ENCODE peak calls at places on chromosomes 1 and 21, in four cellular contexts. One of them, this sample, is unnamed.

GRCh38 chr1:78950801-78951200 is 55.7 kb downstream of the ADGRL4 start:
- DNase-seq in IMR-90: peak; percentile 6
- DNase-seq in astrocyte of the cerebellum: no peak
- DNase-seq in colonic mucosa: no peak
- DNase-seq in this sample: no peak

GRCh38 chr1:27521336-27522147 is 31.6 kb upstream of the WASF2 start:
- DNase-seq in IMR-90: no peak
- DNase-seq in astrocyte of the cerebellum: no peak
- DNase-seq in colonic mucosa: no peak
- DNase-seq in this sample: no peak

GRCh38 chr1:39825432-39825941 is 36.8 kb upstream of the BMP8B start:
- DNase-seq in IMR-90: no peak
- DNase-seq in astrocyte of the cerebellum: no peak
- DNase-seq in colonic mucosa: peak; percentile 79
- DNase-seq in this sample: no peak

GRCh38 chr1:15070145-15070748 is 83.3 kb upstream of the TMEM51 start:
- DNase-seq in IMR-90: no peak
- DNase-seq in astrocyte of the cerebellum: no peak
- DNase-seq in colonic mucosa: no peak
- DNase-seq in this sample: no peak

GRCh38 chr1:26923711-26924110 is 2.2 kb downstream of the NUDC start:
- DNase-seq in IMR-90: peak; percentile 52
- DNase-seq in astrocyte of the cerebellum: no peak
- DNase-seq in colonic mucosa: no peak
- DNase-seq in this sample: no peak

GRCh38 chr1:91349524-91349923 is 55.1 kb downstream of the HFM1 start:
- DNase-seq in IMR-90: no peak
- DNase-seq in astrocyte of the cerebellum: no peak
- DNase-seq in colonic mucosa: no peak
- DNase-seq in this sample: no peak

GRCh38 chr1:77741316-77741715 is 18.3 kb downstream of the USP33 start:
- DNase-seq in IMR-90: no peak
- DNase-seq in astrocyte of the cerebellum: no peak
- DNase-seq in colonic mucosa: no peak
- DNase-seq in this sample: no peak

GRCh38 chr1:31122101-31122735 is 56.7 kb upstream of the PUM1 start:
- DNase-seq in IMR-90: no peak
- DNase-seq in astrocyte of the cerebellum: no peak
- DNase-seq in colonic mucosa: no peak
- DNase-seq in this sample: no peak

GRCh38 chr1:21781971-21782867 is 730 bp downstream of the USP48 start:
- DNase-seq in IMR-90: peak; percentile 54
- DNase-seq in astrocyte of the cerebellum: peak; percentile 38
- DNase-seq in colonic mucosa: peak; percentile 60
- DNase-seq in this sample: peak; percentile 61

GRCh38 chr1:155207578-155208405 is at the start of gene THBS3:
- DNase-seq in IMR-90: peak; percentile 12
- DNase-seq in astrocyte of the cerebellum: no peak
- DNase-seq in colonic mucosa: peak; percentile 44
- DNase-seq in this sample: no peak

GRCh38 chr1:164667600-164667999 is 108.6 kb downstream of the PBX1 start:
- DNase-seq in IMR-90: no peak
- DNase-seq in astrocyte of the cerebellum: no peak
- DNase-seq in colonic mucosa: no peak
- DNase-seq in this sample: no peak

GRCh38 chr1:213284626-213285025 is 233.6 kb downstream of the RPS6KC1 start:
- DNase-seq in IMR-90: peak; percentile 74
- DNase-seq in astrocyte of the cerebellum: no peak
- DNase-seq in colonic mucosa: no peak
- DNase-seq in this sample: no peak

GRCh38 chr1:49051647-49052046 is 275.0 kb upstream of the BEND5 start:
- DNase-seq in IMR-90: no peak
- DNase-seq in astrocyte of the cerebellum: no peak
- DNase-seq in colonic mucosa: no peak
- DNase-seq in this sample: no peak

GRCh38 chr21:31484219-31484618 is 140.2 kb upstream of the TIAM1 start:
- DNase-seq in IMR-90: no peak
- DNase-seq in astrocyte of the cerebellum: no peak
- DNase-seq in colonic mucosa: no peak
- DNase-seq in this sample: no peak

DNA sequence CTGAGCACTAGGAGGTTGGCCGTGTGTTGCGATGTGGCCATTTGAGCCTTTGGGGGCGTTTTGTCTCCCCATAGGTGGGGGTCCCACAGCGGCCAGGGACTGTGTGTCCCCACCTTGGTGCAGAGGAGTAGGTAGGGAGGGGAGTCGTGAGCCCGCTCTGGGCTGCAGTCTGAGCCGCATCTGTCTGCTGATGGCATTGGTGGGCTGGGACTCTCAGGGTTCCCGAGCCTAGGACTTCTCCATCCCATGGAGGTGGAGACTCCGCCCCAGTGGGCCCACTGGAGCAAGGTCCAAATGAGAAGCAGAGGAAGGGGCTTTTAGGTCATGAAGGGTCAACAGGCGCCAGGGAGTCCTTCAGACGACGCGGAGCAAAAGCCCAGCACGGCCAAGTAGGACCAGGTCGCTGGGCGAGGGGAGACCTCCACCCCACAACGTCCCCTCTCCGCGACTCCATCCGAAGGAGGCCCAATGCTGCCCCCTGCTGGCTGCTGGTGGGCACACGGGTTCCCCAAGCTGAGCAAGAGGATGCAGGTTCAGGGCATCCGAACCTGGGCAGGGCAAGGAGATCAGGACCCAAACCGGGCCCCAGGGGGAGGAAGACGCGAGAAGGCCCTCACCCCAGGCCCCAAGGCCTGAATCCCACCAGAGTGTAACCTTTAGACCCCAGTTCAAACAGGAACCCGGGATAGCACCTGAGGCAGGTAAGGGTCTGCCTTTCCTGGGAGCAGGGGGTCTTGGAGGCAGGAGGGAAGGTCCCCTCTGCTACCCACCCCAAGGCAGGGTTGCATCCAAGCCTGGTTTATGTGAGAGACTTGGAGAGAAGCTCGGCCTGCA is 14.9 kb downstream of the TTC34 start:
- DNase-seq in IMR-90: no peak
- DNase-seq in astrocyte of the cerebellum: no peak
- DNase-seq in colonic mucosa: peak; percentile 64
- DNase-seq in this sample: no peak
- TF ChIP-seq CTCF in IMR-90: no peak
- TF ChIP-seq CTCF in astrocyte of the cerebellum: peak; percentile 10
- TF ChIP-seq CTCF in colonic mucosa: peak; percentile 80
- TF ChIP-seq CTCF in this sample: peak; percentile 91

GRCh38 chr1:175434268-175434860 is 241.8 kb upstream of the KIAA0040 start:
- DNase-seq in IMR-90: no peak
- DNase-seq in astrocyte of the cerebellum: no peak
- DNase-seq in colonic mucosa: no peak
- DNase-seq in this sample: no peak
- TF ChIP-seq CTCF in IMR-90: no peak
- TF ChIP-seq CTCF in astrocyte of the cerebellum: no peak
- TF ChIP-seq CTCF in colonic mucosa: no peak
- TF ChIP-seq CTCF in this sample: peak; percentile 15

DNA sequence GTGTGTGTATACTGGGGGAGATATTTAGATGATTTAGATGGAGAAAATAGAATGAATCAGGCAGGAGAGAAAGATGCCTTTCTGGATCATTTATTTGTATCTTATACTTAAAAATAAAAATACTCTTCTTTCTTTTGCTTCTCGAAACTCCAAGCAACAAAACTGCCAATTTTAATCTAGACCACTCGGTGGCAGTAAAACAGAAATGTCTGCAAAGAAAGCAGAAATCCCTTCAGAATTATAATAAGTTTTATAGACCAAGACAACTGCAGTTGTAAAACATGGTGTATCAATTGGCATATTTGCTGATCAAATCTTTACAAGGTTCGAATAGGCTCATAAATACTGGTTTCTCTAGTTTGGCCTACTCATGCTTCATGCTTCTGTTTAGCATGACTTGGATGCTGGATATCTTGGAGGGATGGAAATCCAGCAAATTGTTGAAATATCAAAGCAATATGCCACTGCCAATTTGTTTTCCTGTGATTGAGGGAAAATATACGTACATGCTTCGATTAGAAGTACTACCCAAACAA is 15.1 kb upstream of the C1orf87 start:
- DNase-seq in IMR-90: no peak
- DNase-seq in astrocyte of the cerebellum: no peak
- DNase-seq in colonic mucosa: no peak
- DNase-seq in this sample: no peak
- TF ChIP-seq CTCF in IMR-90: no peak
- TF ChIP-seq CTCF in astrocyte of the cerebellum: peak; percentile 45
- TF ChIP-seq CTCF in colonic mucosa: no peak
- TF ChIP-seq CTCF in this sample: no peak

DNA sequence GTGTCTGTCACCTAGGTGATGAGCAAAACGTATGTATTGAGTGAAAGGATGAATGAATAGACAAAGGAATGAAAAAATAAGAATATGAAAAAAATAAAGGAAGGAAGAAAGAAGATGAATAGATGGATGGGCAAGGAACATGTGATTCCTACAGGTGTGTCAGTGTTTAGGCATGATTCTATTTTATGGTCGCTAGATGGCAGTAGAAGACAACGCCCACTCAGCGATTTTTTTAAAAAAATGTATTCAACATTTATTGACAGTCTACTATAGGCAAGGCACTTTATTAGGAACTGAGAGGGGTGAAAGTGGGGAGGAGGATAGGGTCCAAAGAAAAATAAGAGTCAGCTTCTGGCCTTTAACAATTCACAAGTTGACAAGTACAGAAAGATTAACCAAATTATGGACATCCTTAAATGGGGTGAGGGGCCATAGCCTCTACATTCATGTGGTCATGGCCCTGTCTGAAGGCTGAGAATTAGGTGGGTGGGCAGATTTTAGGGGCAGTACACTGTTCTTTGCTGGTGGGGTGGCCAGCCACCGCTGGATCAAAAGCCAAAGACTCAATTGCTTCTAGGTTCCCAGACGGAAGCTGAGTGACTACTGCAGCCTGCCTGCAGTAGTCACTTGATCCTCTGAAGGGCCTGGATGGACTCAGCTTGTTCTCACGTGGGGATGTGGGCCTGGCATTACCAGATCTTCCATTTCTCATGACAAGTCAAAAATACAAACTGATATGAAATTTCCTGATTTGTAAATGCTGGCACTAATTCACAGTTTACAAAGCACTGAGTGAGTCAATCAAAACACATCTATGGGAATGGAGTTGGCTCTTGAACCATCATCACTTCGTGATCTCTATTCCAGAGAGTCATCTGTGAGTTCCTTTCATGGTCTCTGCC is 83.9 kb downstream of the FASLG start:
- DNase-seq in IMR-90: peak; percentile 51
- DNase-seq in astrocyte of the cerebellum: no peak
- DNase-seq in colonic mucosa: no peak
- DNase-seq in this sample: no peak
- TF ChIP-seq CTCF in IMR-90: peak; percentile 79
- TF ChIP-seq CTCF in astrocyte of the cerebellum: peak; percentile 76
- TF ChIP-seq CTCF in colonic mucosa: peak; percentile 83
- TF ChIP-seq CTCF in this sample: peak; percentile 95

GRCh38 chr1:109490029-109490933 is 3.6 kb upstream of the CYB561D1 start:
- DNase-seq in IMR-90: peak; percentile 60
- DNase-seq in astrocyte of the cerebellum: peak; percentile 41
- DNase-seq in colonic mucosa: peak; percentile 79
- DNase-seq in this sample: no peak

GRCh38 chr1:109493227-109493626 is 667 bp upstream of the CYB561D1 start:
- DNase-seq in IMR-90: no peak
- DNase-seq in astrocyte of the cerebellum: no peak
- DNase-seq in colonic mucosa: no peak
- DNase-seq in this sample: no peak

GRCh38 chr1:109491372-109491771 is 2.5 kb upstream of the CYB561D1 start:
- DNase-seq in IMR-90: no peak
- DNase-seq in astrocyte of the cerebellum: no peak
- DNase-seq in colonic mucosa: no peak
- DNase-seq in this sample: no peak

GRCh38 chr1:109488696-109489095 is 5.0 kb downstream of the ATXN7L2 start:
- DNase-seq in IMR-90: no peak
- DNase-seq in astrocyte of the cerebellum: no peak
- DNase-seq in colonic mucosa: no peak
- DNase-seq in this sample: no peak

DNA sequence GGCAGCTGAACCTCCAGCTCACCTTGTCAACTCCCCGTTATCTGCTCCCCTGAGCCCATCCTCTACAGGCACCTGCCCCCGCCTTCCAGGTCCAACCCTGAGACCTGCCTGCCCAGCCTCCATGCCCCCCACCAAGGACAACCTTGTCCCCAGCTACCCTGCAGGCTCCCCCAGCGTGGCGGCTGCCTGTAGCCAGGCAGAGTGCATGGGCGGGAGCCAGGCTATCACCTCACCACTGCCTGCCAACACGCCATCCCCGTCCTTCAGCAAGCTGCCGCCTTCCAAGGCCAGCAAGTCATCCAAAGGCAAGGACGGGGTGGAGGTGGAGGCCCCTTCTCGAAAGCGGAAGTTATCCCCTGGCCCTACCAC is 3.0 kb upstream of the CYB561D1 start:
- DNase-seq in IMR-90: no peak
- DNase-seq in astrocyte of the cerebellum: no peak
- DNase-seq in colonic mucosa: no peak
- DNase-seq in this sample: no peak
- TF ChIP-seq CTCF in IMR-90: no peak
- TF ChIP-seq CTCF in astrocyte of the cerebellum: no peak
- TF ChIP-seq CTCF in colonic mucosa: no peak
- TF ChIP-seq CTCF in this sample: peak; percentile 65

GRCh38 chr1:44624268-44624901 is 49.9 kb downstream of the TMEM53 start:
- DNase-seq in IMR-90: no peak
- DNase-seq in astrocyte of the cerebellum: no peak
- DNase-seq in colonic mucosa: no peak
- DNase-seq in this sample: no peak
- TF ChIP-seq CTCF in IMR-90: no peak
- TF ChIP-seq CTCF in astrocyte of the cerebellum: no peak
- TF ChIP-seq CTCF in colonic mucosa: no peak
- TF ChIP-seq CTCF in this sample: no peak

GRCh38 chr21:41166947-41167346 is 1.0 kb upstream of the BACE2 start:
- DNase-seq in IMR-90: no peak
- DNase-seq in astrocyte of the cerebellum: no peak
- DNase-seq in colonic mucosa: peak; percentile 42
- DNase-seq in this sample: no peak
- TF ChIP-seq CTCF in IMR-90: no peak
- TF ChIP-seq CTCF in astrocyte of the cerebellum: no peak
- TF ChIP-seq CTCF in colonic mucosa: no peak
- TF ChIP-seq CTCF in this sample: no peak